ENCODE peak calls at places on chromosomes 12 and 14, in six cellular contexts. R, O, E, G, T and U are unnamed samples.

GRCh38 chr14:52922656-52923055 is 28.2 kb downstream of the FERMT2 start:
- DNase-seq in R (no peak), G (no peak), T (no peak), E (no peak), O (no peak), U (no peak)

GRCh38 chr14:54230645-54231044 is 166.2 kb upstream of the CDKN3 start:
- DNase-seq in T (no peak), E (no peak), R (no peak), O (no peak), G (no peak), U (no peak)

GRCh38 chr12:90826031-90826430 is 128.9 kb downstream of the CCER1 start:
- DNase-seq in R (no peak), T (no peak), E (no peak), G (no peak), O (no peak), U (no peak)

GRCh38 chr14:51006781-51007211 is 62.5 kb upstream of the PYGL start:
- DNase-seq in G (no peak), E (peak), R (no peak), T (peak), O (no peak), U (no peak)

GRCh38 chr12:114631242-114631641 is 52.7 kb downstream of the TBX3 start:
- DNase-seq in E (no peak), T (no peak), O (no peak), R (no peak), G (no peak), U (no peak)

GRCh38 chr14:98592611-98593170 is 679.3 kb downstream of the BCL11B start:
- DNase-seq in E (no peak), G (peak), R (no peak), T (no peak), O (no peak), U (no peak)

GRCh38 chr12:114685869-114686268 is 1.9 kb upstream of the TBX3 start:
- DNase-seq in R (no peak), O (no peak), T (no peak), E (no peak), G (no peak), U (no peak)

GRCh38 chr12:113198286-113198685 is 12.8 kb downstream of the RITA1 start:
- DNase-seq in R (no peak), G (no peak), E (no peak), O (no peak), T (no peak), U (no peak)

GRCh38 chr14:89000007-89000942 is 175.8 kb downstream of the TTC8 start:
- DNase-seq in O (no peak), T (peak), E (peak), R (peak), G (no peak), U (no peak)

GRCh38 chr14:80315681-80316080 is 104.4 kb upstream of the DIO2 start:
- DNase-seq in G (no peak), T (no peak), E (no peak), R (no peak), O (no peak), U (no peak)

GRCh38 chr14:101191086-101191881 is 287.8 kb upstream of the RTL1 start:
- DNase-seq in O (no peak), R (no peak), E (no peak), G (peak), T (no peak), U (peak)

GRCh38 chr14:65222434-65222833 is 120.1 kb upstream of the MAX start:
- DNase-seq in E (peak), O (peak), R (no peak), T (no peak), G (no peak), U (no peak)

GRCh38 chr12:120362516-120363273 is 6.3 kb downstream of the MSI1 start:
- DNase-seq in O (no peak), E (no peak), G (no peak), T (peak), R (no peak), U (no peak)

GRCh38 chr14:91303091-91303923 is 58.8 kb upstream of the GPR68 start:
- DNase-seq in E (peak), T (no peak), O (peak), G (no peak), R (peak), U (no peak)

GRCh38 chr12:110948041-110948440 is 27.7 kb upstream of the MYL2 start:
- DNase-seq in G (peak), T (no peak), E (no peak), R (no peak), O (no peak), U (no peak)

GRCh38 chr12:59792647-59793046 is 196.8 kb downstream of the SLC16A7 start:
- DNase-seq in O (no peak), R (no peak), T (no peak), G (no peak), E (no peak), U (no peak)

GRCh38 chr12:104458645-104459555 is 2.2 kb downstream of the CHST11 start:
- DNase-seq in G (no peak), R (no peak), O (no peak), T (no peak), E (peak), U (no peak)

GRCh38 chr14:56081139-56081538 is 37.1 kb upstream of the PELI2 start:
- DNase-seq in O (no peak), E (no peak), T (no peak), R (no peak), G (no peak), U (no peak)

GRCh38 chr12:114711689-114712152 is 27.7 kb upstream of the TBX3 start:
- DNase-seq in G (no peak), T (no peak), R (no peak), O (no peak), E (no peak), U (no peak)

GRCh38 chr12:116922194-116922897 is 11.6 kb downstream of the FBXW8 start:
- DNase-seq in O (no peak), G (no peak), R (no peak), T (no peak), E (no peak), U (no peak)

GRCh38 chr12:59446156-59446555 is 149.7 kb upstream of the SLC16A7 start:
- DNase-seq in G (no peak), O (no peak), E (no peak), R (no peak), T (no peak), U (no peak)

GRCh38 chr12:110548678-110549077 is 34.4 kb downstream of the PPTC7 start:
- DNase-seq in T (no peak), E (no peak), O (no peak), R (no peak), G (no peak), U (no peak)

GRCh38 chr14:64363265-64363840 is 24.8 kb upstream of the MTHFD1 start:
- DNase-seq in O (no peak), T (no peak), R (no peak), G (peak), E (peak), U (no peak)

GRCh38 chr12:57888407-57889157 is 42.1 kb upstream of the CTDSP2 start:
- DNase-seq in O (no peak), E (peak), R (no peak), T (peak), G (no peak), U (no peak)